ENCODE peak calls at places on chromosome 1, in ten cellular contexts. One of them, this sample, is unnamed.

GRCh38 chr1:95916616-95917015 is 682.6 kb downstream of the RWDD3 start:
- DNase-seq in breast epithelium: no peak
- DNase-seq in heart left ventricle: no peak
- DNase-seq in body of pancreas: no peak
- DNase-seq in GM12891: no peak
- DNase-seq in IMR-90: peak
- DNase-seq in uterus: no peak
- DNase-seq in tibial nerve: no peak
- DNase-seq in K562: no peak
- DNase-seq in endothelial cell of umbilical vein: peak
- DNase-seq in this sample: no peak

GRCh38 chr1:15523104-15523921 is 702 bp downstream of the CASP9 start:
- DNase-seq in breast epithelium: no peak
- DNase-seq in heart left ventricle: no peak
- DNase-seq in body of pancreas: no peak
- DNase-seq in GM12891: no peak
- DNase-seq in IMR-90: no peak
- DNase-seq in uterus: no peak
- DNase-seq in tibial nerve: no peak
- DNase-seq in K562: no peak
- DNase-seq in endothelial cell of umbilical vein: no peak
- DNase-seq in this sample: peak

GRCh38 chr1:3711780-3712451 is 40.3 kb upstream of the CCDC27 start:
- DNase-seq in breast epithelium: no peak
- DNase-seq in heart left ventricle: no peak
- DNase-seq in body of pancreas: no peak
- DNase-seq in GM12891: no peak
- DNase-seq in IMR-90: no peak
- DNase-seq in uterus: no peak
- DNase-seq in tibial nerve: no peak
- DNase-seq in K562: no peak
- DNase-seq in endothelial cell of umbilical vein: no peak
- DNase-seq in this sample: no peak

GRCh38 chr1:200172311-200172710 is 144.8 kb downstream of the NR5A2 start:
- DNase-seq in breast epithelium: no peak
- DNase-seq in heart left ventricle: no peak
- DNase-seq in body of pancreas: no peak
- DNase-seq in GM12891: no peak
- DNase-seq in IMR-90: peak
- DNase-seq in uterus: no peak
- DNase-seq in tibial nerve: no peak
- DNase-seq in K562: no peak
- DNase-seq in endothelial cell of umbilical vein: no peak
- DNase-seq in this sample: no peak

GRCh38 chr1:183572721-183573120 is 17.5 kb downstream of the NCF2 start:
- DNase-seq in breast epithelium: no peak
- DNase-seq in heart left ventricle: no peak
- DNase-seq in body of pancreas: no peak
- DNase-seq in GM12891: no peak
- DNase-seq in IMR-90: peak
- DNase-seq in uterus: no peak
- DNase-seq in tibial nerve: no peak
- DNase-seq in K562: no peak
- DNase-seq in endothelial cell of umbilical vein: no peak
- DNase-seq in this sample: no peak

GRCh38 chr1:206890690-206891089 is 6.6 kb upstream of the IL24 start:
- DNase-seq in breast epithelium: no peak
- DNase-seq in heart left ventricle: no peak
- DNase-seq in body of pancreas: no peak
- DNase-seq in GM12891: no peak
- DNase-seq in IMR-90: peak
- DNase-seq in uterus: no peak
- DNase-seq in tibial nerve: no peak
- DNase-seq in K562: no peak
- DNase-seq in endothelial cell of umbilical vein: no peak
- DNase-seq in this sample: no peak

GRCh38 chr1:32180186-32181060 is 948 bp downstream of the TXLNA start:
- DNase-seq in breast epithelium: no peak
- DNase-seq in heart left ventricle: peak
- DNase-seq in body of pancreas: peak
- DNase-seq in GM12891: peak
- DNase-seq in IMR-90: peak
- DNase-seq in uterus: peak
- DNase-seq in tibial nerve: no peak
- DNase-seq in K562: peak
- DNase-seq in endothelial cell of umbilical vein: no peak
- DNase-seq in this sample: peak

GRCh38 chr1:179798864-179799516 is 55.9 kb downstream of the FAM163A start:
- DNase-seq in breast epithelium: no peak
- DNase-seq in heart left ventricle: no peak
- DNase-seq in body of pancreas: no peak
- DNase-seq in GM12891: no peak
- DNase-seq in IMR-90: no peak
- DNase-seq in uterus: no peak
- DNase-seq in tibial nerve: no peak
- DNase-seq in K562: no peak
- DNase-seq in endothelial cell of umbilical vein: no peak
- DNase-seq in this sample: no peak

GRCh38 chr1:115337276-115337632 is 795 bp downstream of the NGF start:
- DNase-seq in breast epithelium: no peak
- DNase-seq in heart left ventricle: no peak
- DNase-seq in body of pancreas: no peak
- DNase-seq in GM12891: no peak
- DNase-seq in IMR-90: no peak
- DNase-seq in uterus: peak
- DNase-seq in tibial nerve: no peak
- DNase-seq in K562: no peak
- DNase-seq in endothelial cell of umbilical vein: no peak
- DNase-seq in this sample: no peak

GRCh38 chr1:115336741-115337140 is 1.3 kb downstream of the NGF start:
- DNase-seq in breast epithelium: no peak
- DNase-seq in heart left ventricle: no peak
- DNase-seq in body of pancreas: no peak
- DNase-seq in GM12891: no peak
- DNase-seq in IMR-90: no peak
- DNase-seq in uterus: no peak
- DNase-seq in tibial nerve: no peak
- DNase-seq in K562: no peak
- DNase-seq in endothelial cell of umbilical vein: no peak
- DNase-seq in this sample: no peak

GRCh38 chr1:115338457-115338820 is 390 bp upstream of the NGF start:
- DNase-seq in breast epithelium: no peak
- DNase-seq in heart left ventricle: no peak
- DNase-seq in body of pancreas: no peak
- DNase-seq in GM12891: no peak
- DNase-seq in IMR-90: no peak
- DNase-seq in uterus: no peak
- DNase-seq in tibial nerve: no peak
- DNase-seq in K562: no peak
- DNase-seq in endothelial cell of umbilical vein: no peak
- DNase-seq in this sample: no peak

GRCh38 chr1:115340879-115341278 is 2.8 kb upstream of the NGF start:
- DNase-seq in breast epithelium: no peak
- DNase-seq in heart left ventricle: no peak
- DNase-seq in body of pancreas: no peak
- DNase-seq in GM12891: no peak
- DNase-seq in IMR-90: no peak
- DNase-seq in uterus: no peak
- DNase-seq in tibial nerve: no peak
- DNase-seq in K562: no peak
- DNase-seq in endothelial cell of umbilical vein: no peak
- DNase-seq in this sample: no peak

DNA sequence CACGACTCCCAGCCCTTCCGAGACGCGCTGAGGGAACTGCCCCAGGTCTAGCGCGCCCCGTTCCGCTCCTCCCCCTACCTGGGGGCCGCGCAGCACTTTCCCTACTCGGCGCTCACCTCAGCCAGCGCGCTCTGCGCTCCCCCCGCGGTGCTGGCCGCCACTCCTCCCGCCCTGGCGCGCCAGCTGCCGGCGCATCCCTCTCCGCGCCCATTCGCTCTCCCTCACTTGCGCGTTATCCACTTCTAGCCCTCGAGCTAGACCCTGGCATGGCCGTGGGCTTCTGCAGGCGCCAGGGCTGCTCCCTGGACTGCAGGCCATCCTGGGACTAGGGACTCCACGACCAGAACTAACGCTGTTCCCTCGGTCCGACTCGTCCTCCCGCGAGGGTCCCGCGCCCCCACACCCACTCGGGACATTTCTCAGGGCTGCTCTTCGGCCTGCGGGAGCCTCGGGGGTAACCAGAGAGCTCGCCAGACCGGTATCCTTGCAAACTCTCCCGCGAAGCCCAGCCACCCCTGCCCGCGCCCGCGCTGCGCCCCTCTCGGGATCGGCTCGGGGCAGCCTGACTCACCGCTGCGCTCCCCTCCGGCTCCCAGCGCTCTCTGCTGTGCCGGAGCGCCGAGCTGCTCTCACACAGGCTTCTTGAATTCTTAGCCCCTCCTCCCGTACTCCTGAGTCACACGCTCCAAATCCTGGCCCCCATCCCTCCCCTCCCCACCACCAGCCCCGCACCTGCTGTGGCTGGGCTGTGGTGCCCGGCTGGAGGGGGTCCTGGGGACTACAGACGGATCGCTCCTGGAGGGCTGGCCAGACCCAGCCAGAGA is at the start of gene NGF:
- DNase-seq in breast epithelium: no peak
- DNase-seq in heart left ventricle: peak
- DNase-seq in body of pancreas: peak
- DNase-seq in GM12891: no peak
- DNase-seq in IMR-90: peak
- DNase-seq in uterus: peak
- DNase-seq in tibial nerve: peak
- DNase-seq in K562: no peak
- DNase-seq in endothelial cell of umbilical vein: no peak
- DNase-seq in this sample: no peak
- TF ChIP-seq POLR2A in breast epithelium: no peak
- TF ChIP-seq POLR2A in heart left ventricle: peak
- TF ChIP-seq POLR2A in body of pancreas: no peak
- TF ChIP-seq POLR2A in GM12891: no peak
- TF ChIP-seq POLR2A in IMR-90: peak
- TF ChIP-seq POLR2A in uterus: peak
- TF ChIP-seq POLR2A in tibial nerve: no peak
- TF ChIP-seq POLR2A in K562: no peak
- TF ChIP-seq POLR2A in endothelial cell of umbilical vein: no peak
- TF ChIP-seq POLR2A in this sample: no peak

DNA sequence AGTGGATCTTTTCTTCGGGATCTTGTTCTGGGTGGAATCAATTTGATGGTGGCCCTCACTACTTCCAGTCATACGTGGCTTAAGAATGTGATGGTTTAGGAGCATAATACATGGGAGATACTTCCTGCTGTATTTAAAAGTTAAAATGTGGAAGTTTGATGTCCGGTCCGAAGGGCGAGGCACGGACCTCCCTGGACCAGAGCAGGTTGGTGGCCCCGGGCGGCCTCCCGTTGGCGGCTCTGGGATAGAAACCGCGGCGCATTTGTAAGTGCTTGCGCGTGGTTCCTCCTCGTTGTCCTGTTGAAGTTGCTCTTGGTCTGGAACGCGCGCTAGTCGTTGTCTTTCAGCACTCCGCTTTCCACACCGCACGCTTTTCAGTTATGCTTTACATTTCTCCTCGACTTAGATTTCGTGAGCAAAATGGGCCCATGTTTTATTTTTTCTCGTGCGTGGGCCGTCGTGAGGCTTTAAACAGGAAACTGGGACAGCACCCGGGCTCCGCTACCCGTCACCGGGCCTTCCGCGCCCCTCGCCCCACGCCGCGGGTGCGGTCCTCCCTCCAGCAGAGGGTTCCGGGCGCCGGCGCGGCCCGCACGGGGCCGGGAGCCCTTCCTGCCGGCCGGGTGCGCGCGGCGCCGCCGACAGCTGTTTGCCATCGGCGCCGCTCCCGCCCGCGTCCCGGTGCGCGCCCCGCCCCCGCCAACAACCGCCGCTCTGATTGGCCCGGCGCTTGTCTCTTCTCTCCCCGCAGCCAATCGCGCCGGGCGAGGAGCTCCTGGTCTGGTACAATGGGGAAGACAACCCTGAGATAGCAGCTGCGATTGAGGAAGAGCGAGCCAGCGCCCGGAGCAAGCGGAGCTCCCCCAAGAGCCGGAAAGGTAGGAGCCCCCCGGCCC is 48.9 kb downstream of the PRDM2 start:
- DNase-seq in breast epithelium: peak
- DNase-seq in heart left ventricle: peak
- DNase-seq in body of pancreas: peak
- DNase-seq in GM12891: peak
- DNase-seq in IMR-90: peak
- DNase-seq in uterus: peak
- DNase-seq in tibial nerve: peak
- DNase-seq in K562: peak
- DNase-seq in endothelial cell of umbilical vein: peak
- DNase-seq in this sample: peak
- TF ChIP-seq POLR2A in breast epithelium: no peak
- TF ChIP-seq POLR2A in heart left ventricle: no peak
- TF ChIP-seq POLR2A in body of pancreas: peak
- TF ChIP-seq POLR2A in GM12891: peak
- TF ChIP-seq POLR2A in IMR-90: peak
- TF ChIP-seq POLR2A in uterus: peak
- TF ChIP-seq POLR2A in tibial nerve: peak
- TF ChIP-seq POLR2A in K562: peak
- TF ChIP-seq POLR2A in endothelial cell of umbilical vein: peak
- TF ChIP-seq POLR2A in this sample: no peak

DNA sequence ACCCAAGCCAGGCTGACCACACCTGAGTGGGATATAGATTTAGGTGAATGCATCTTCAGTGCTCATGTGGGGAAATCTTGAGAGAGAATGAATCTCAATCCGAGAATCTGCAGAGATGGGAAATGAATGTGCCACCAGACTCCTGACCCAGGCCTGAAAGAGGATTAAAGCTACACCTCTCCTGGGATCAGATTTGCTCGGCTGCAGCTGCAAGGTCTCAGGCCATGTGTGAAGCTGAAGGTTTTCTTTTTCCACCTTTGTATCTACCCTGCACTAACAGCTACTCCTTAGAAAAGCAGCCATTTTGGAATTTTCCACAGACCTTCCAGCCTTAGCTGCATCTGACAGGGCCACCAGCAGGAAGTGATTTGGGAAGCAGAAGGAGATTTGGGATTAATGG is 18.3 kb downstream of the GPR3 start:
- DNase-seq in breast epithelium: no peak
- DNase-seq in heart left ventricle: no peak
- DNase-seq in body of pancreas: no peak
- DNase-seq in GM12891: no peak
- DNase-seq in IMR-90: no peak
- DNase-seq in uterus: no peak
- DNase-seq in tibial nerve: no peak
- DNase-seq in K562: no peak
- DNase-seq in endothelial cell of umbilical vein: no peak
- DNase-seq in this sample: no peak
- TF ChIP-seq POLR2A in breast epithelium: no peak
- TF ChIP-seq POLR2A in heart left ventricle: no peak
- TF ChIP-seq POLR2A in body of pancreas: no peak
- TF ChIP-seq POLR2A in GM12891: no peak
- TF ChIP-seq POLR2A in IMR-90: no peak
- TF ChIP-seq POLR2A in uterus: no peak
- TF ChIP-seq POLR2A in tibial nerve: no peak
- TF ChIP-seq POLR2A in K562: no peak
- TF ChIP-seq POLR2A in endothelial cell of umbilical vein: no peak
- TF ChIP-seq POLR2A in this sample: no peak

GRCh38 chr1:11647333-11647732 is 6.9 kb downstream of the FBXO2 start:
- DNase-seq in breast epithelium: no peak
- DNase-seq in heart left ventricle: no peak
- DNase-seq in body of pancreas: no peak
- DNase-seq in GM12891: no peak
- DNase-seq in IMR-90: no peak
- DNase-seq in uterus: no peak
- DNase-seq in tibial nerve: no peak
- DNase-seq in K562: no peak
- DNase-seq in endothelial cell of umbilical vein: no peak
- DNase-seq in this sample: no peak

GRCh38 chr1:11645270-11645669 is 9.0 kb downstream of the FBXO2 start:
- DNase-seq in breast epithelium: no peak
- DNase-seq in heart left ventricle: no peak
- DNase-seq in body of pancreas: no peak
- DNase-seq in GM12891: no peak
- DNase-seq in IMR-90: no peak
- DNase-seq in uterus: no peak
- DNase-seq in tibial nerve: no peak
- DNase-seq in K562: no peak
- DNase-seq in endothelial cell of umbilical vein: no peak
- DNase-seq in this sample: no peak

GRCh38 chr1:11645670-11646265 is 8.5 kb downstream of the FBXO2 start:
- DNase-seq in breast epithelium: no peak
- DNase-seq in heart left ventricle: peak
- DNase-seq in body of pancreas: peak
- DNase-seq in GM12891: peak
- DNase-seq in IMR-90: peak
- DNase-seq in uterus: peak
- DNase-seq in tibial nerve: peak
- DNase-seq in K562: peak
- DNase-seq in endothelial cell of umbilical vein: peak
- DNase-seq in this sample: peak

GRCh38 chr1:11648039-11648438 is 6.2 kb downstream of the FBXO2 start:
- DNase-seq in breast epithelium: no peak
- DNase-seq in heart left ventricle: no peak
- DNase-seq in body of pancreas: peak
- DNase-seq in GM12891: no peak
- DNase-seq in IMR-90: no peak
- DNase-seq in uterus: no peak
- DNase-seq in tibial nerve: peak
- DNase-seq in K562: no peak
- DNase-seq in endothelial cell of umbilical vein: no peak
- DNase-seq in this sample: no peak

GRCh38 chr1:11646317-11646716 is 7.9 kb downstream of the FBXO2 start:
- DNase-seq in breast epithelium: no peak
- DNase-seq in heart left ventricle: no peak
- DNase-seq in body of pancreas: no peak
- DNase-seq in GM12891: no peak
- DNase-seq in IMR-90: no peak
- DNase-seq in uterus: no peak
- DNase-seq in tibial nerve: no peak
- DNase-seq in K562: no peak
- DNase-seq in endothelial cell of umbilical vein: no peak
- DNase-seq in this sample: no peak
- TF ChIP-seq POLR2A in breast epithelium: no peak
- TF ChIP-seq POLR2A in heart left ventricle: no peak
- TF ChIP-seq POLR2A in body of pancreas: no peak
- TF ChIP-seq POLR2A in GM12891: no peak
- TF ChIP-seq POLR2A in IMR-90: no peak
- TF ChIP-seq POLR2A in uterus: no peak
- TF ChIP-seq POLR2A in tibial nerve: no peak
- TF ChIP-seq POLR2A in K562: no peak
- TF ChIP-seq POLR2A in endothelial cell of umbilical vein: no peak
- TF ChIP-seq POLR2A in this sample: no peak

This sample was measured in stomach.